ENCODE peak calls at places on chromosome 12, in four cellular contexts. K is heart right ventricle, L is heart left ventricle, J is NT2/D1. B is an unnamed sample. For H3K9me3, the result is how much of the 10 kb centered on the place peaks cover.

GRCh38 chr12:31874961-31875608 is 84.1 kb upstream of the RESF1 start:
- DNase-seq in K (peak), J (peak), L (peak), B (peak)

GRCh38 chr12:122836027-122836921 is 1.0 kb downstream of the HIP1R start:
- DNase-seq in J (no peak), K (no peak), L (no peak), B (no peak)

GRCh38 chr12:75944097-75944904 is 87.3 kb downstream of the PHLDA1 start:
- DNase-seq in L (no peak), J (peak), K (no peak), B (no peak)

GRCh38 chr12:23596568-23596967 is 352.9 kb downstream of the SOX5 start:
- DNase-seq in K (no peak), J (no peak), L (no peak), B (no peak)

GRCh38 chr12:44852483-44852882 is 23.6 kb downstream of the NELL2 start:
- DNase-seq in J (no peak), L (no peak), K (no peak), B (no peak)

GRCh38 chr12:108446766-108447165 is 68.3 kb upstream of the FICD start:
- DNase-seq in L (no peak), J (no peak), K (no peak), B (no peak)

GRCh38 chr12:16588812-16589211 is 17.1 kb downstream of the LMO3 start:
- DNase-seq in L (no peak), K (no peak), J (no peak), B (no peak)

GRCh38 chr12:130572553-130572952 is 143.5 kb downstream of the RIMBP2 start:
- DNase-seq in L (no peak), J (no peak), K (no peak), B (no peak)

GRCh38 chr12:96636895-96637294 is 147.5 kb downstream of the CFAP54 start:
- DNase-seq in L (no peak), K (no peak), J (no peak), B (no peak)

GRCh38 chr12:67068204-67068731 is 200.9 kb upstream of the CAND1 start:
- DNase-seq in L (no peak), J (no peak), K (no peak), B (no peak)

GRCh38 chr12:32561931-32562341 is 117.2 kb upstream of the DNM1L start:
- DNase-seq in L (no peak), J (no peak), K (no peak), B (no peak)

GRCh38 chr12:23008613-23009012 is 383.6 kb downstream of the ETNK1 start:
- DNase-seq in K (peak), J (no peak), L (no peak), B (no peak)

GRCh38 chr12:124201248-124201647 is 93.6 kb upstream of the RFLNA start:
- DNase-seq in L (no peak), K (no peak), J (no peak), B (no peak)

GRCh38 chr12:127238061-127238460 is 1028.9 kb upstream of the TMEM132C start:
- DNase-seq in L (no peak), J (no peak), K (no peak), B (no peak)

GRCh38 chr12:29155079-29155478 is 6.0 kb downstream of the FAR2 start:
- DNase-seq in J (no peak), L (no peak), K (no peak), B (no peak)

GRCh38 chr12:94235894-94236293 is 87.5 kb downstream of the PLXNC1 start:
- DNase-seq in L (no peak), K (no peak), J (no peak), B (no peak)

GRCh38 chr12:70608184-70608583 is 29.0 kb downstream of the PTPRB start:
- DNase-seq in J (no peak), L (no peak), K (no peak), B (no peak)

GRCh38 chr12:62724947-62725447 is 210.0 kb downstream of the PPM1H start:
- DNase-seq in K (no peak), L (no peak), J (peak), B (no peak)

GRCh38 chr12:94545937-94546771 is 86.5 kb upstream of the CEP83 start:
- DNase-seq in L (no peak), J (peak), K (peak), B (no peak)

GRCh38 chr12:123089631-123090353 is 61.1 kb downstream of the PITPNM2 start:
- DNase-seq in J (no peak), L (no peak), K (no peak), B (no peak)

GRCh38 chr12:47610847-47611246 is 95.0 kb downstream of the RPAP3 start:
- DNase-seq in J (no peak), L (no peak), K (no peak), B (no peak)

GRCh38 chr12:51926718-51927117 is 19.4 kb downstream of the ACVRL1 start:
- DNase-seq in L (no peak), J (peak), K (no peak), B (peak)

GRCh38 chr12:64746663-64747062 is 12.5 kb downstream of the GNS start:
- DNase-seq in J (no peak), L (no peak), K (no peak), B (no peak)

GRCh38 chr12:15644700-15645099 is 144.5 kb downstream of the EPS8 start:
- DNase-seq in J (no peak), L (no peak), K (no peak), B (no peak)

GRCh38 chr12:32309811-32310755 is 89.3 kb upstream of the FGD4 start:
- DNase-seq in J (no peak), L (no peak), K (no peak), B (no peak)

GRCh38 chr12:102728506-102729242 is 188.4 kb downstream of the PAH start:
- DNase-seq in K (no peak), L (no peak), J (no peak), B (no peak)

GRCh38 chr12:128323115-128323514 is 56.1 kb downstream of the TMEM132C start:
- DNase-seq in L (no peak), J (no peak), K (no peak), B (no peak)

GRCh38 chr12:94560416-94561221 is 89.7 kb downstream of the TMCC3 start:
- DNase-seq in J (peak), K (no peak), L (no peak), B (no peak)

GRCh38 chr12:6132496-6132895 is 8.0 kb upstream of the VWF start:
- DNase-seq in K (no peak), J (no peak), L (no peak), B (no peak)

GRCh38 chr12:110689002-110689600 is at the start of gene HVCN1:
- DNase-seq in J (no peak), K (peak), L (peak), B (peak)

GRCh38 chr12:114448618-114448933 is 42.6 kb upstream of the TBX5 start:
- DNase-seq in K (peak), L (peak), J (no peak), B (no peak)

GRCh38 chr12:754871-755562 is 2.6 kb downstream of the WNK1 start:
- DNase-seq in K (no peak), J (no peak), L (no peak), B (no peak)

GRCh38 chr12:32692358-32692757 is 13.3 kb downstream of the DNM1L start:
- DNase-seq in J (no peak), K (no peak), L (no peak), B (no peak)

GRCh38 chr12:34294137-34294536 is 271.8 kb downstream of the ALG10 start:
- DNase-seq in L (peak), K (no peak), J (no peak), B (peak)
- H3K9me3 ChIP-seq in L (under half), K (under half), J (under half), B (under half)

GRCh38 chr12:34598851-34599529 is 576.7 kb downstream of the ALG10 start:
- DNase-seq in L (no peak), K (no peak), J (no peak), B (no peak)
- H3K9me3 ChIP-seq in L (under half), K (under half), J (under half), B (under half)

GRCh38 chr12:132536102-132536876 is 46.3 kb downstream of the FBRSL1 start:
- DNase-seq in K (no peak), J (no peak), L (no peak), B (no peak)

GRCh38 chr12:132537049-132537448 is 47.1 kb downstream of the FBRSL1 start:
- DNase-seq in K (no peak), L (no peak), J (no peak), B (no peak)

GRCh38 chr12:132533584-132533958 is 43.6 kb downstream of the FBRSL1 start:
- DNase-seq in J (no peak), L (no peak), K (no peak), B (no peak)

GRCh38 chr12:132535046-132535445 is 45.1 kb downstream of the FBRSL1 start:
- DNase-seq in J (no peak), K (no peak), L (no peak), B (no peak)

DNA sequence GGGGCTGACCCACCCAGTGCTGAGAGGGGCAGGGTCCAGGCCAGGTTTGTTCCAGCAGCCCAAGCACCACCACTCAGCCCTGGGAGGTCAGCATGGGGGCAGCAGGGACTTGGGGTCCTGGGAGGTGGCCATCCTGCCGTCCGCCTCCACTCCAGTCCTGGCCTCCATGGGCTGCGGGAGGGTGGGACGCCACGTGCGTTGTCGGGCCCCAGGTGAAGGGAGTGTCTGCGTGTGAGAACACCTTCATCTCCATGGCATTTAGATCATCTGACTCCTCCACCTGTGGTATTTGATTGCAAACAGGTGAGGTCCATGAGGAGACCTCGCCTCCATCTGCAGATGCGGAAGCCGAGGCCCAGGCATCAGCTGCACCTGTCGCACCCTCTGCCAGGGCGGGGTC is 44.1 kb downstream of the FBRSL1 start:
- DNase-seq in L (no peak), J (no peak), K (no peak), B (no peak)
- H3K9me3 ChIP-seq in L (under half), J (half or more), K (under half), B (under half)

GRCh38 chr12:34344851-34345522 is 322.7 kb downstream of the ALG10 start:
- DNase-seq in J (no peak), L (no peak), K (no peak), B (no peak)

GRCh38 chr12:34342048-34342447 is 319.8 kb downstream of the ALG10 start:
- DNase-seq in L (no peak), K (no peak), J (no peak), B (no peak)

GRCh38 chr12:34341362-34341733 is 319.1 kb downstream of the ALG10 start:
- DNase-seq in L (no peak), K (no peak), J (no peak), B (no peak)

GRCh38 chr12:34343766-34344165 is 321.5 kb downstream of the ALG10 start:
- DNase-seq in K (no peak), L (no peak), J (no peak), B (no peak)

DNA sequence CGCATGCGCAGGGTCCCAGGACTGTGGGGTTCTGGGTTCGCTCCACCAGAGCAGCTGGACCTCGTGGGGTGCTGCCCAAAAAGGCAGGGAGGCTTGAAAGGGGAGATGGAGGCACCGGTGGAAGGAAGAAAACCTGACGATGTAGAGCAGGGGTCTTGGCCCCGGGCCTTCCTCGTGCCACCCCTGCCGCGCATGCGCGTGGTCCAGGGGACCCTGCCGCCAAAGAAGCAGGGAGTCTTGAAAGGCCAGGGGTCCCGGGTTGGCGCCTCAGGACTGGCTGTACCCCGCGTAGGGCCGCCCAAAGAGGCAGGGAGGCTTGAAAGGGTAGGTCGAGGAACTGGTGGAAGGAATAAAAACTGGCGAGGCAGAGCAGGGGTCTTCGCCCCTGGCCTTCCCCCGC is 321.0 kb downstream of the ALG10 start:
- DNase-seq in J (no peak), L (no peak), K (no peak), B (no peak)
- H3K9me3 ChIP-seq in J (under half), L (under half), K (under half), B (under half)

GRCh38 chr12:133233006-133233405 is 2.7 kb downstream of the ANHX start:
- DNase-seq in L (no peak), K (no peak), J (no peak), B (no peak)
- H3K9me3 ChIP-seq in L (under half), K (under half), J (under half), B (under half)

GRCh38 chr12:107384645-107385044 is 291.3 kb upstream of the CRY1 start:
- DNase-seq in L (no peak), J (no peak), K (no peak), B (no peak)

GRCh38 chr12:107390414-107390813 is 295.2 kb upstream of the PWP1 start:
- DNase-seq in L (no peak), J (no peak), K (no peak), B (no peak)

GRCh38 chr12:107386569-107386968 is 293.2 kb upstream of the CRY1 start:
- DNase-seq in L (no peak), K (no peak), J (no peak), B (no peak)

GRCh38 chr12:107388263-107388662 is 294.9 kb upstream of the CRY1 start:
- DNase-seq in J (no peak), K (no peak), L (no peak), B (no peak)

GRCh38 chr12:107385518-107385917 is 292.2 kb upstream of the CRY1 start:
- DNase-seq in L (no peak), K (no peak), J (no peak), B (no peak)
- H3K9me3 ChIP-seq in L (under half), K (under half), J (under half), B (under half)

GRCh38 chr12:37548266-37548805 is 768.2 kb upstream of the ALG10B start:
- DNase-seq in K (no peak), J (no peak), L (no peak), B (no peak)

GRCh38 chr12:37546901-37547475 is 769.6 kb upstream of the ALG10B start:
- DNase-seq in J (no peak), L (no peak), K (no peak), B (no peak)

GRCh38 chr12:37546206-37546605 is 770.4 kb upstream of the ALG10B start:
- DNase-seq in L (no peak), J (no peak), K (no peak), B (no peak)

GRCh38 chr12:37545759-37546158 is 770.8 kb upstream of the ALG10B start:
- DNase-seq in K (no peak), J (no peak), L (no peak), B (no peak)

DNA sequence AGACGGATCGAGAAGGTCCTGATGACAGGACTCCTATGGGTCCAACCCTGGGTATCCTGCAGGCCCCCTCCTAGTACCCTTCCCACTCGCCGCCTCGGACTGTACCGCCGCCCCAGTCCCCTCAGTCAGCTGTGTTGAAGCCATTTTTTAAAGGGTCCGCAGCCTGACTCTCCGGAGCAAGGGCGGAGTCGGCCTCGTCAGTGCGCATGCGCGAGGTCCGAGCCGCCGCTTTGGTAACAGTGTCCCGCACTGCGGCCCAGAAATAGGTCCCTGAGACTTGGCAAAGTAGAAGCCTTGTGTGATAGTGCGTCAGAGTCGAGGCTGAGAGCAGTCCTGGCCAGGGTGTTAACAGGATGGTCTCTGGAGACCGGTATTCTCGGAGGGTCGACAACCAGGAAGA is 769.0 kb upstream of the ALG10B start:
- DNase-seq in L (no peak), K (no peak), J (no peak), B (no peak)
- H3K9me3 ChIP-seq in L (under half), K (under half), J (under half), B (under half)

GRCh38 chr12:30779178-30779577 is 24.4 kb upstream of the CAPRIN2 start:
- DNase-seq in J (no peak), K (no peak), L (no peak), B (no peak)
- H3K9me3 ChIP-seq in J (half or more), K (under half), L (under half), B (under half)

GRCh38 chr12:34403706-34404376 is 381.5 kb downstream of the ALG10 start:
- DNase-seq in K (no peak), J (no peak), L (peak), B (peak)
- H3K9me3 ChIP-seq in K (under half), J (under half), L (under half), B (under half)

B was measured in T-helper 17 cell.